ENCODE peak calls at places on chromosomes 6 and 20, in six cellular contexts. K is suprapubic skin, Y is K562, L is transverse colon, X is upper lobe of left lung, O is HepG2. J is an unnamed sample.

GRCh38 chr20:48214601-48215000 is 429.3 kb upstream of the SULF2 start:
- DNase-seq in X (no peak), L (no peak), O (no peak), Y (no peak), K (no peak), J (no peak)

GRCh38 chr6:22907085-22907484 is 337.7 kb downstream of the HDGFL1 start:
- DNase-seq in O (no peak), Y (no peak), L (no peak), X (no peak), K (no peak), J (no peak)

GRCh38 chr20:43536817-43537440 is 21.9 kb upstream of the SGK2 start:
- DNase-seq in O (peak), K (peak), L (no peak), Y (no peak), X (no peak), J (no peak)

GRCh38 chr20:49854190-49854875 is 41.7 kb downstream of the SLC9A8 start:
- DNase-seq in X (no peak), Y (no peak), L (no peak), K (no peak), O (no peak), J (no peak)

GRCh38 chr20:64112691-64113443 is 5.5 kb upstream of the NPBWR2 start:
- DNase-seq in X (no peak), K (peak), O (no peak), Y (no peak), L (peak), J (peak)

GRCh38 chr6:169000022-169000421 is 253.6 kb downstream of the THBS2 start:
- DNase-seq in L (no peak), X (no peak), Y (no peak), K (no peak), O (no peak), J (no peak)

GRCh38 chr6:108846628-108847027 is 1.6 kb upstream of the ARMC2 start:
- DNase-seq in Y (no peak), O (no peak), X (no peak), K (no peak), L (no peak), J (no peak)

GRCh38 chr6:15629487-15629886 is 33.3 kb downstream of the DTNBP1 start:
- DNase-seq in L (no peak), Y (no peak), O (no peak), X (no peak), K (no peak), J (no peak)

GRCh38 chr6:3239110-3239830 is 11.8 kb upstream of the TUBB2B start:
- DNase-seq in Y (peak), X (no peak), K (no peak), L (no peak), O (no peak), J (no peak)

GRCh38 chr6:123240626-123241025 is 244.6 kb downstream of the CLVS2 start:
- DNase-seq in K (no peak), X (no peak), Y (no peak), L (no peak), O (no peak), J (no peak)

GRCh38 chr6:128600397-128600951 is 80.1 kb upstream of the PTPRK start:
- DNase-seq in K (no peak), X (no peak), L (no peak), Y (no peak), O (no peak), J (no peak)

GRCh38 chr20:11376998-11377397 is 540.7 kb upstream of the BTBD3 start:
- DNase-seq in Y (no peak), L (no peak), O (no peak), X (no peak), K (no peak), J (no peak)

GRCh38 chr6:41286544-41287346 is at the start of gene TREM1:
- DNase-seq in Y (no peak), L (peak), X (no peak), O (peak), K (no peak), J (peak)

GRCh38 chr6:87473419-87473903 is 687 bp downstream of the SLC35A1 start:
- DNase-seq in K (no peak), O (peak), X (no peak), Y (no peak), L (peak), J (no peak)

GRCh38 chr20:1824834-1825233 is 70.4 kb upstream of the SIRPA start:
- DNase-seq in O (no peak), L (no peak), Y (no peak), K (no peak), X (no peak), J (no peak)

GRCh38 chr20:51712501-51713212 is 55.5 kb downstream of the ATP9A start:
- DNase-seq in K (no peak), X (peak), Y (peak), L (no peak), O (peak), J (no peak)

GRCh38 chr6:39852324-39852723 is 60.1 kb downstream of the DAAM2 start:
- DNase-seq in Y (no peak), O (no peak), K (no peak), X (no peak), L (no peak), J (no peak)

GRCh38 chr6:44590471-44590870 is 203.0 kb downstream of the CDC5L start:
- DNase-seq in Y (no peak), K (no peak), O (no peak), X (no peak), L (no peak), J (no peak)

GRCh38 chr6:52984247-52984646 is 10.8 kb downstream of the GSTA4 start:
- DNase-seq in X (no peak), K (no peak), Y (no peak), L (no peak), O (no peak), J (no peak)

GRCh38 chr6:119801041-119801440 is 451.5 kb upstream of the MAN1A1 start:
- DNase-seq in X (no peak), K (no peak), L (no peak), O (no peak), Y (no peak), J (no peak)

GRCh38 chr6:156848533-156848932 is 71.4 kb downstream of the ARID1B start:
- DNase-seq in K (no peak), L (no peak), X (no peak), Y (no peak), O (no peak), J (no peak)

GRCh38 chr6:48087448-48087847 is 23.5 kb downstream of the PTCHD4 start:
- DNase-seq in X (no peak), L (no peak), O (no peak), K (no peak), Y (no peak), J (no peak)

GRCh38 chr6:126632271-126632670 is 292.4 kb downstream of the CENPW start:
- DNase-seq in X (no peak), Y (no peak), K (no peak), O (no peak), L (no peak), J (no peak)

GRCh38 chr6:126905917-126906316 is 212.6 kb upstream of the RSPO3 start:
- DNase-seq in O (no peak), X (no peak), Y (no peak), K (no peak), L (no peak), J (no peak)

GRCh38 chr6:109174911-109175310 is 79.6 kb downstream of the CEP57L1 start:
- DNase-seq in L (no peak), Y (no peak), O (no peak), X (no peak), K (no peak), J (no peak)

GRCh38 chr6:13260116-13260598 is 68.2 kb downstream of the TBC1D7 start:
- DNase-seq in O (no peak), X (no peak), K (no peak), L (no peak), Y (no peak), J (no peak)

GRCh38 chr20:39600156-39600555 is 638.0 kb downstream of the DHX35 start:
- DNase-seq in X (no peak), L (no peak), K (no peak), O (no peak), Y (no peak), J (no peak)

GRCh38 chr6:147054158-147054557 is 150.1 kb upstream of the STXBP5 start:
- DNase-seq in L (no peak), O (no peak), K (no peak), Y (no peak), X (no peak), J (no peak)

GRCh38 chr20:13200767-13201500 is 20.1 kb upstream of the ISM1 start:
- DNase-seq in K (no peak), Y (no peak), X (no peak), L (no peak), O (no peak), J (no peak)

GRCh38 chr20:61331542-61331941 is 79.5 kb downstream of the CDH4 start:
- DNase-seq in K (no peak), L (no peak), O (no peak), X (no peak), Y (no peak), J (peak)

GRCh38 chr6:105280033-105280432 is 100.2 kb upstream of the POPDC3 start:
- DNase-seq in Y (no peak), X (peak), K (no peak), O (no peak), L (no peak), J (no peak)

GRCh38 chr6:93972791-93973190 is 553.4 kb upstream of the EPHA7 start:
- DNase-seq in L (no peak), K (no peak), X (no peak), Y (no peak), O (no peak), J (no peak)

GRCh38 chr6:139531716-139532115 is 157.3 kb upstream of the CITED2 start:
- DNase-seq in X (no peak), L (no peak), O (no peak), Y (no peak), K (no peak), J (no peak)

GRCh38 chr6:139531148-139531547 is 156.7 kb upstream of the CITED2 start:
- DNase-seq in O (no peak), L (peak), K (no peak), Y (peak), X (no peak), J (no peak)

GRCh38 chr6:139534472-139535115 is 160.1 kb upstream of the CITED2 start:
- DNase-seq in Y (no peak), K (no peak), X (no peak), L (no peak), O (no peak), J (no peak)

GRCh38 chr6:139533166-139533565 is 158.7 kb upstream of the CITED2 start:
- DNase-seq in X (no peak), L (no peak), Y (no peak), K (no peak), O (no peak), J (no peak)

GRCh38 chr6:139533573-139534471 is 159.4 kb upstream of the CITED2 start:
- DNase-seq in L (peak), O (no peak), X (no peak), Y (peak), K (no peak), J (no peak)
- TF ChIP-seq POLR2A in L (peak), O (no peak), X (no peak), Y (no peak), K (no peak), J (no peak)

GRCh38 chr20:9079038-9079731 is 10.3 kb downstream of the PLCB4 start:
- DNase-seq in L (no peak), Y (no peak), K (no peak), X (no peak), O (no peak), J (no peak)
- TF ChIP-seq POLR2AphosphoS5 in L (no peak), Y (no peak), K (no peak), X (no peak), O (no peak), J (no peak)

DNA sequence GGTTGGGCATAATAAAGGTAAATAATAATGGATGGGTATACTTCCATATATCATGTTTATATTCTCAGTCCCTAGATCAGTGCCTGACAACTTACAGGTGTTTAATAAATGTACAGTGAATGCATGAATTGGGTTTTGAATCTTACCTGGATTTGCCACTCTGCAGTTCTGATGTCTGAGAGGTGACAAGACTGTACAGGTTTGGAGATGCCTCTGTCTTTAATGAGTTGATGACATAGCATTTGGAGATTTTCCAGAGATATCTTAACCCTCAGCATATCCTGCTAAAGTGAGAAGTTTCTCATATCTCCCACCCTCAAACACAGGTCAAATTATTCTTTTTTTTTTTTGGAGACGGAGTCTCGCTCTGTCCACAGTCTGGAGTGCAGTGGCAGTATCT is 2.2 kb downstream of the ANKS1A start:
- DNase-seq in X (no peak), O (no peak), L (no peak), K (no peak), Y (no peak), J (no peak)
- H3K4me3 ChIP-seq in X (no peak), O (no peak), L (no peak), K (peak), Y (no peak), J (peak)

GRCh38 chr6:30555428-30556005 is 772 bp downstream of the GNL1 start:
- DNase-seq in Y (peak), L (peak), O (no peak), K (peak), X (peak), J (peak)

GRCh38 chr6:30556714-30556963 is 350 bp upstream of the GNL1 start:
- DNase-seq in K (peak), L (peak), X (no peak), O (no peak), Y (no peak), J (peak)

GRCh38 chr6:30556964-30557682 is at the start of gene PRR3:
- DNase-seq in K (peak), X (peak), Y (peak), O (peak), L (peak), J (peak)

GRCh38 chr6:30554962-30555361 is 1.3 kb downstream of the GNL1 start:
- DNase-seq in X (no peak), Y (no peak), O (no peak), K (no peak), L (no peak), J (no peak)

GRCh38 chr6:30556006-30556713 is at the start of gene GNL1:
- DNase-seq in X (peak), K (peak), Y (peak), O (peak), L (peak), J (peak)
- TF ChIP-seq POLR2A in X (no peak), K (peak), Y (peak), O (no peak), L (no peak), J (no peak)

GRCh38 chr20:14449323-14449722 is 111.9 kb upstream of the FLRT3 start:
- DNase-seq in K (no peak), X (no peak), O (no peak), L (no peak), Y (no peak), J (no peak)

GRCh38 chr20:14445902-14446301 is 108.5 kb upstream of the FLRT3 start:
- DNase-seq in X (no peak), K (no peak), O (no peak), L (no peak), Y (no peak), J (no peak)

GRCh38 chr20:14445310-14445709 is 107.9 kb upstream of the FLRT3 start:
- DNase-seq in O (no peak), K (no peak), L (no peak), Y (no peak), X (no peak), J (no peak)

GRCh38 chr20:14444106-14444505 is 106.7 kb upstream of the FLRT3 start:
- DNase-seq in O (no peak), K (no peak), X (no peak), L (no peak), Y (no peak), J (no peak)

GRCh38 chr20:14446446-14446845 is 109.0 kb upstream of the FLRT3 start:
- DNase-seq in Y (no peak), X (no peak), K (no peak), O (no peak), L (no peak), J (no peak)
- TF ChIP-seq POLR2AphosphoS5 in Y (no peak), X (no peak), K (no peak), O (no peak), L (no peak), J (no peak)

DNA sequence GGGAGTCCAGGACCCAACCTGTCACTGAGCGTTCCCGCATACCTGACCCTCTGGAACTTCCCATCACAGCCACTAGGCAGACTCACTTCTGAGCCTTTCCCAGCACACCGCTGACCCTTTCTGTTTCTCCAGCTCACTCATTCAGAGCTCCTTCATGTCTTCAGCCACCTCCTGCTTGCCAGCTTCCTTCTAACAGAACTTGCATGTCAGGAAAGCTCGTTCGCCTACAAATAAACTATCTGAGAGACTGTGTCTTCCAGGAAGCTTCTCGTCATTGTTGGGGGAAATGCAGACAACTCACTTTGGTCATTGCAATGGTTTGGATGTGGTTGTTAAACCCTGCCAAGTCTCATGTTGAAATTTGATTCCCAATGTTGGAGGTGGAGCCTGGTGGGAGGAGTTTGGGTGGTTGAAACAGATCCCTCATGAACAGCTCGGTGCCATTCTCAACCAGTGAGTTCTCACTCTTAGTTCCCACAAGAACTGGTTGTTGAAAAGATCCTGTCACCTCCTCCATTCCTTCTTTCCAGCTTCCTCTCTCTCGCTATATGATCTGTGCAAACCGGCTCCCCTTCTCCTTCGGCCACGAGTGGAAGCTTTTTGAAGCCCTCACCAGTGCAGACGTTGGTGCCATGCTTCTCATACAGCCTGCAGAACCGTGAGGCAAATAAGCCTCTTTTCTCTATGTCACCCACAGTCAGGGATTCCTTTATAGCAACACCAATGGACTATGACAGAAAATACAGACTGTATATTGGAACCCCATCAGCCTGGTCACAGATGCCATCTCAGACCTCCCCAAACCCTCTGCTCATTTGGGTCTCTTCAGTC is 1.4 kb upstream of the MUC21 start:
- DNase-seq in Y (peak), L (no peak), K (no peak), X (no peak), O (peak), J (no peak)
- H3K4me3 ChIP-seq in Y (no peak), L (no peak), K (peak), X (peak), O (no peak), J (no peak)

GRCh38 chr20:57392130-57392445 is 892 bp downstream of the RBM38 start:
- DNase-seq in Y (no peak), O (no peak), L (no peak), K (no peak), X (no peak), J (no peak)
- TF ChIP-seq POLR2A in Y (no peak), O (no peak), L (no peak), K (no peak), X (no peak), J (no peak)

GRCh38 chr6:10416516-10416862 is 1.6 kb upstream of the TFAP2A start:
- DNase-seq in O (no peak), Y (no peak), L (no peak), X (no peak), K (no peak), J (no peak)

GRCh38 chr6:10412948-10413849 is 1.7 kb downstream of the TFAP2A start:
- DNase-seq in X (no peak), Y (no peak), O (no peak), K (no peak), L (peak), J (no peak)

GRCh38 chr6:10415593-10416480 is 963 bp upstream of the TFAP2A start:
- DNase-seq in K (no peak), L (no peak), X (peak), Y (no peak), O (no peak), J (no peak)

GRCh38 chr6:10413850-10414765 is 766 bp downstream of the TFAP2A start:
- DNase-seq in Y (no peak), O (no peak), K (no peak), L (no peak), X (no peak), J (no peak)

DNA sequence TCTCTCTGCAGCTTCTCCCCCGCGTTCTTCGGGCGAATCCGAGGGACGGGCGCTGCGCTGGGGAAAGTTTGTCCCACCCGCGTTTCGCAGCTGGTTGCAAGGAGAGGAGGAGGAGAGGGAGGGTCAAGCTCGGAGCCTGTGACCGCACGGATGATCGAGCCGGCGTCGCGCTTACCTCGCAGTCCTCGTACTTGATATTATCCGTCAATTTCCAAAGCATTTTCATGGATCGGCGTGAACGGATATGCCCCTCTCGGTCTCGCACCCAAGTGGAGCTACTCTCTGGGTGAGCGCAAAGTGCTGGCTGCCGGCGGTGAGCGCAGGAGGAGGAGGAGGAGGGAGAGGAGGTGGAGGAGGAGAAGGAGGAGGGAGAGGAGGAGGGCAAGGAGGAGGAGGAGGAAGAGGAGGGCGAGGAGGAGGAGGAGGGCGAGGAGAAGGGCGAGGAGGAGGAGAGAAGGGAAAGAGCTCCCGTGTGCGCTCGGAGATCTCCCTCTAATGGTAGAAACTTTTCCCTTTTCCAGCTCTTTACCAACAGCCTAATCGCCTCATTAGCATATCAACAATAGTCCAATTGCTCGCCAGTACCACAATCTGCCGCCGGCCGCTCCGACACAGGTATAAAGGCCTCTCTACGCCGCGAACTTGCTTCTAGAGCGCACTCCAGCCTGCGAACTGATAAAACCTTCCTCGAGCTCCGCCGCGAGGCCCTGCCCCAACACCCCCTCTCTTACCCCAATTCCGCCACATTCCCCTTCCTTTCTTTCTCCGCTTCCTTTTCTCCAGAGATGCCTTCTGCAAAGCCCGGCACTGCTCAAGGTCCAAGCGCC is at the start of gene TFAP2A:
- DNase-seq in Y (no peak), L (no peak), O (no peak), K (no peak), X (no peak), J (no peak)
- TF ChIP-seq POLR2AphosphoS5 in Y (no peak), L (no peak), O (no peak), K (no peak), X (no peak), J (no peak)

J was measured in spleen.